ENCODE peak calls at places on chromosomes 11 and 22, in nine cellular contexts. One of them, this sample, is unnamed.

GRCh38 chr11:64923944-64924909 is at the start of gene PPP2R5B:
- DNase-seq in suprapubic skin: peak; percentile 95
- DNase-seq in endothelial cell of umbilical vein: peak; percentile 91
- DNase-seq in IMR-90: peak; percentile 94
- DNase-seq in body of pancreas: peak; percentile 97
- DNase-seq in tibial nerve: peak; percentile 88
- DNase-seq in A549: peak; percentile 99
- DNase-seq in testis: peak; percentile 96
- DNase-seq in ovary: peak; percentile 93
- DNase-seq in this sample: peak; percentile 95

GRCh38 chr22:30045901-30046715 is 34.2 kb upstream of the HORMAD2 start:
- DNase-seq in body of pancreas: no peak
- DNase-seq in testis: no peak
- DNase-seq in A549: no peak
- DNase-seq in ovary: no peak
- DNase-seq in endothelial cell of umbilical vein: no peak
- DNase-seq in IMR-90: no peak
- DNase-seq in suprapubic skin: no peak
- DNase-seq in tibial nerve: no peak
- DNase-seq in this sample: no peak

GRCh38 chr11:10305262-10305963 is 540 bp downstream of the ADM start:
- DNase-seq in A549: no peak
- DNase-seq in IMR-90: peak; percentile 9
- DNase-seq in body of pancreas: peak; percentile 49
- DNase-seq in ovary: peak; percentile 64
- DNase-seq in endothelial cell of umbilical vein: no peak
- DNase-seq in suprapubic skin: no peak
- DNase-seq in testis: no peak
- DNase-seq in tibial nerve: no peak
- DNase-seq in this sample: no peak

GRCh38 chr22:44211946-44212930 is 31.5 kb downstream of the PARVG start:
- DNase-seq in tibial nerve: no peak
- DNase-seq in endothelial cell of umbilical vein: no peak
- DNase-seq in suprapubic skin: no peak
- DNase-seq in body of pancreas: no peak
- DNase-seq in testis: no peak
- DNase-seq in IMR-90: peak; percentile 11
- DNase-seq in A549: no peak
- DNase-seq in ovary: no peak
- DNase-seq in this sample: peak; percentile 37

GRCh38 chr11:62806611-62807121 is 1.4 kb upstream of the NXF1 start:
- DNase-seq in testis: no peak
- DNase-seq in A549: no peak
- DNase-seq in tibial nerve: no peak
- DNase-seq in endothelial cell of umbilical vein: no peak
- DNase-seq in body of pancreas: peak; percentile 15
- DNase-seq in suprapubic skin: no peak
- DNase-seq in IMR-90: peak; percentile 48
- DNase-seq in ovary: no peak
- DNase-seq in this sample: peak; percentile 69

GRCh38 chr22:20029550-20030225 is 8.8 kb downstream of the TANGO2 start:
- DNase-seq in suprapubic skin: no peak
- DNase-seq in ovary: no peak
- DNase-seq in endothelial cell of umbilical vein: no peak
- DNase-seq in IMR-90: no peak
- DNase-seq in testis: no peak
- DNase-seq in tibial nerve: no peak
- DNase-seq in body of pancreas: no peak
- DNase-seq in A549: no peak
- DNase-seq in this sample: no peak

GRCh38 chr11:503179-503981 is 3.7 kb downstream of the RNH1 start:
- DNase-seq in endothelial cell of umbilical vein: no peak
- DNase-seq in tibial nerve: no peak
- DNase-seq in A549: no peak
- DNase-seq in testis: no peak
- DNase-seq in body of pancreas: no peak
- DNase-seq in suprapubic skin: peak; percentile 90
- DNase-seq in IMR-90: peak; percentile 19
- DNase-seq in ovary: peak; percentile 63
- DNase-seq in this sample: peak; percentile 70

GRCh38 chr11:84413547-84413946 is 1127.4 kb upstream of the CCDC90B start:
- DNase-seq in testis: no peak
- DNase-seq in suprapubic skin: no peak
- DNase-seq in ovary: no peak
- DNase-seq in body of pancreas: no peak
- DNase-seq in IMR-90: no peak
- DNase-seq in endothelial cell of umbilical vein: no peak
- DNase-seq in tibial nerve: no peak
- DNase-seq in A549: no peak
- DNase-seq in this sample: no peak

DNA sequence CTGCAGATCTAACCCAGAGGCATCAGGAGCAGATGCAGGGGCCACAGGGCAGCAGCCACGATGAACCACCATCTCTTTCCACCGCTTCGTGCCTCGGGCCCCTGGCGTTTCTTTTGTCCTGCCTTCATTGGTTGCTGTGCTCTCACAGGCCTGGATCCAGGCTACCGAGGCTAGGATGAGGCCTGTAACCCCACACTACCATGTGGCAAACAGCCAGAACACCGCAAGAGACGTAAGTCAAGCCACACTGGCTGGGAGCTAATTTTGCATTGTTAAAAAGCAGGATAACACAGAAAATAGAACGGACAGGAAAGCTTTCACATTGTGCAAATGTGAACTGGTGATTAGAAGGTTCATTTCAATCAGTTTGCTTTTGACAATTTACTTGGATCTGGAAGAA is 15.7 kb upstream of the ARFGAP3 start:
- DNase-seq in testis: no peak
- DNase-seq in tibial nerve: no peak
- DNase-seq in endothelial cell of umbilical vein: no peak
- DNase-seq in ovary: no peak
- DNase-seq in body of pancreas: no peak
- DNase-seq in A549: no peak
- DNase-seq in IMR-90: no peak
- DNase-seq in suprapubic skin: no peak
- DNase-seq in this sample: no peak
- TF ChIP-seq POLR2A in testis: no peak
- TF ChIP-seq POLR2A in tibial nerve: no peak
- TF ChIP-seq POLR2A in endothelial cell of umbilical vein: no peak
- TF ChIP-seq POLR2A in ovary: no peak
- TF ChIP-seq POLR2A in body of pancreas: no peak
- TF ChIP-seq POLR2A in A549: no peak
- TF ChIP-seq POLR2A in IMR-90: no peak
- TF ChIP-seq POLR2A in suprapubic skin: no peak
- TF ChIP-seq POLR2A in this sample: no peak

GRCh38 chr11:134524876-134525845 is 113.1 kb upstream of the B3GAT1 start:
- DNase-seq in A549: no peak
- DNase-seq in ovary: no peak
- DNase-seq in suprapubic skin: peak; percentile 28
- DNase-seq in body of pancreas: no peak
- DNase-seq in endothelial cell of umbilical vein: no peak
- DNase-seq in testis: no peak
- DNase-seq in tibial nerve: no peak
- DNase-seq in IMR-90: no peak
- DNase-seq in this sample: no peak

GRCh38 chr11:134524201-134524600 is 112.2 kb upstream of the B3GAT1 start:
- DNase-seq in tibial nerve: no peak
- DNase-seq in ovary: no peak
- DNase-seq in body of pancreas: no peak
- DNase-seq in endothelial cell of umbilical vein: no peak
- DNase-seq in A549: no peak
- DNase-seq in IMR-90: no peak
- DNase-seq in testis: no peak
- DNase-seq in suprapubic skin: peak; percentile 26
- DNase-seq in this sample: no peak

GRCh38 chr11:134521001-134521400 is 109.0 kb upstream of the B3GAT1 start:
- DNase-seq in body of pancreas: no peak
- DNase-seq in suprapubic skin: no peak
- DNase-seq in testis: no peak
- DNase-seq in tibial nerve: no peak
- DNase-seq in IMR-90: no peak
- DNase-seq in ovary: no peak
- DNase-seq in A549: no peak
- DNase-seq in endothelial cell of umbilical vein: no peak
- DNase-seq in this sample: no peak

GRCh38 chr11:134521452-134522289 is 109.6 kb upstream of the B3GAT1 start:
- DNase-seq in body of pancreas: no peak
- DNase-seq in suprapubic skin: no peak
- DNase-seq in endothelial cell of umbilical vein: no peak
- DNase-seq in testis: no peak
- DNase-seq in IMR-90: no peak
- DNase-seq in tibial nerve: no peak
- DNase-seq in ovary: no peak
- DNase-seq in A549: no peak
- DNase-seq in this sample: no peak

GRCh38 chr11:134522782-134523570 is 110.9 kb upstream of the B3GAT1 start:
- DNase-seq in testis: no peak
- DNase-seq in IMR-90: no peak
- DNase-seq in A549: no peak
- DNase-seq in tibial nerve: no peak
- DNase-seq in ovary: no peak
- DNase-seq in endothelial cell of umbilical vein: no peak
- DNase-seq in body of pancreas: no peak
- DNase-seq in suprapubic skin: no peak
- DNase-seq in this sample: no peak
- H3K9me3 ChIP-seq in testis: no peaks in the 10 kb centered on the region
- H3K9me3 ChIP-seq in IMR-90: peaks cover 63% of the 10 kb centered on the region
- H3K9me3 ChIP-seq in A549: no peaks in the 10 kb centered on the region
- H3K9me3 ChIP-seq in tibial nerve: no peaks in the 10 kb centered on the region
- H3K9me3 ChIP-seq in ovary: no peaks in the 10 kb centered on the region
- H3K9me3 ChIP-seq in endothelial cell of umbilical vein: no peaks in the 10 kb centered on the region
- H3K9me3 ChIP-seq in body of pancreas: no peaks in the 10 kb centered on the region
- H3K9me3 ChIP-seq in suprapubic skin: no peaks in the 10 kb centered on the region
- H3K9me3 ChIP-seq in this sample: no peaks in the 10 kb centered on the region

GRCh38 chr11:118912742-118913410 is 12.8 kb downstream of the BCL9L start:
- DNase-seq in testis: no peak
- DNase-seq in A549: no peak
- DNase-seq in tibial nerve: no peak
- DNase-seq in IMR-90: peak; percentile 24
- DNase-seq in body of pancreas: no peak
- DNase-seq in endothelial cell of umbilical vein: peak; percentile 58
- DNase-seq in ovary: no peak
- DNase-seq in suprapubic skin: no peak
- DNase-seq in this sample: peak; percentile 62

GRCh38 chr11:118913411-118914125 is 12.2 kb downstream of the BCL9L start:
- DNase-seq in tibial nerve: no peak
- DNase-seq in A549: no peak
- DNase-seq in endothelial cell of umbilical vein: no peak
- DNase-seq in ovary: no peak
- DNase-seq in IMR-90: no peak
- DNase-seq in testis: no peak
- DNase-seq in body of pancreas: no peak
- DNase-seq in suprapubic skin: no peak
- DNase-seq in this sample: no peak

GRCh38 chr11:118910309-118911112 is 15.2 kb downstream of the BCL9L start:
- DNase-seq in tibial nerve: peak; percentile 63
- DNase-seq in suprapubic skin: peak; percentile 83
- DNase-seq in body of pancreas: peak; percentile 72
- DNase-seq in ovary: peak; percentile 87
- DNase-seq in A549: no peak
- DNase-seq in testis: peak; percentile 72
- DNase-seq in IMR-90: peak; percentile 92
- DNase-seq in endothelial cell of umbilical vein: peak; percentile 44
- DNase-seq in this sample: peak; percentile 94

GRCh38 chr11:118911113-118911879 is 14.4 kb downstream of the BCL9L start:
- DNase-seq in tibial nerve: no peak
- DNase-seq in ovary: no peak
- DNase-seq in endothelial cell of umbilical vein: no peak
- DNase-seq in body of pancreas: peak; percentile 52
- DNase-seq in IMR-90: peak; percentile 52
- DNase-seq in A549: no peak
- DNase-seq in suprapubic skin: peak; percentile 78
- DNase-seq in testis: no peak
- DNase-seq in this sample: peak; percentile 55

DNA sequence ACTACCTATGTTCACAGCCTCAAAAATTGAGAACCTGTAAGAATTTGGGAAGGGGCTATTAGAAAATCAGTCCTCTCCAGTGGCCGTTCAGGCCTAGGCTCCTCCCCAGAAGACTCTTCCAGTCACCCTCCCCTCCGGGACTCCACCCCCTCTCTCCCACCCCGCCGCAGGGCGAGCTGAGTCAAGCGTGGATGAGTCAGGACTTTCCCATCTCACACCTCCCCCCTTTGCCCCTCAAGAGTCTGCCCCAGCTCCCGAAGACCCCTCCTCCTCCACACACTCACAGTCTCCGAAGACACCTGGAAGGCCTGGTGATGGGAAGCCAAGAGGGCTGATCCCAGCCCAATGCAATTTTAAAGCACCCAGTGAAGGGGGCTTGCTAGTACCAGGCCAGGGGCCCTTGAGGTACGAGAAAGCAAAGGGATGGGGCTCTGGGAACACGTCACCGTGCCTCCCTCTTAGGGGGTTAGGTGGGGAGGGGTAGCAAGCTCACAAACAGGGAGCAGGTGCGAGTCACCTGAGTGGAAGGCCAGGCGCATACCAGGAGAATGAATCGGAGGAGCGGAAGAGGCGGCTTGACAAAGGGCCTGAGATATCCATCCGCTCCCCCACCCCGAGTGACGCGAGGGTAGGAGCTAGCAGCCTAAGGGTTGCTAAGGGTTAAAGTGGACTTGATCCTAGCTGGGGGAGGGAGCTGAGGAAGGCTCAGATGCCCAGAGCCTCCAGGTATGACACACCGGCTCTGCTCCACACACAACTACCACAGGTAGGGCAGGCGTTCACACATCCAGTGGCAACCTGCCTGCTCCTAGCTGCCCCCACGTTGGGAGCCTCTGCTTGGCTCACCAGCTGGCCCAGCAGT is 13.6 kb downstream of the BCL9L start:
- DNase-seq in testis: peak; percentile 83
- DNase-seq in A549: no peak
- DNase-seq in body of pancreas: peak; percentile 61
- DNase-seq in endothelial cell of umbilical vein: peak; percentile 90
- DNase-seq in suprapubic skin: peak; percentile 95
- DNase-seq in ovary: peak; percentile 88
- DNase-seq in tibial nerve: peak; percentile 69
- DNase-seq in IMR-90: peak; percentile 93
- DNase-seq in this sample: peak; percentile 94
- TF ChIP-seq POLR2A in testis: no peak
- TF ChIP-seq POLR2A in A549: no peak
- TF ChIP-seq POLR2A in body of pancreas: peak; percentile 29
- TF ChIP-seq POLR2A in endothelial cell of umbilical vein: no peak
- TF ChIP-seq POLR2A in suprapubic skin: no peak
- TF ChIP-seq POLR2A in ovary: peak; percentile 48
- TF ChIP-seq POLR2A in tibial nerve: peak; percentile 11
- TF ChIP-seq POLR2A in IMR-90: no peak
- TF ChIP-seq POLR2A in this sample: peak; percentile 38

GRCh38 chr11:14342906-14343305 is 16.1 kb downstream of the RRAS2 start:
- DNase-seq in ovary: no peak
- DNase-seq in testis: no peak
- DNase-seq in suprapubic skin: no peak
- DNase-seq in IMR-90: peak; percentile 82
- DNase-seq in endothelial cell of umbilical vein: no peak
- DNase-seq in A549: no peak
- DNase-seq in tibial nerve: no peak
- DNase-seq in body of pancreas: no peak
- DNase-seq in this sample: no peak

GRCh38 chr11:14347991-14348390 is 11.0 kb downstream of the RRAS2 start:
- DNase-seq in suprapubic skin: no peak
- DNase-seq in testis: no peak
- DNase-seq in tibial nerve: no peak
- DNase-seq in ovary: no peak
- DNase-seq in body of pancreas: no peak
- DNase-seq in IMR-90: no peak
- DNase-seq in A549: no peak
- DNase-seq in endothelial cell of umbilical vein: no peak
- DNase-seq in this sample: no peak

GRCh38 chr11:14347494-14347893 is 11.5 kb downstream of the RRAS2 start:
- DNase-seq in endothelial cell of umbilical vein: no peak
- DNase-seq in A549: no peak
- DNase-seq in suprapubic skin: no peak
- DNase-seq in tibial nerve: no peak
- DNase-seq in body of pancreas: no peak
- DNase-seq in testis: no peak
- DNase-seq in IMR-90: no peak
- DNase-seq in ovary: no peak
- DNase-seq in this sample: no peak

GRCh38 chr11:14346303-14346702 is 12.7 kb downstream of the RRAS2 start:
- DNase-seq in endothelial cell of umbilical vein: no peak
- DNase-seq in body of pancreas: no peak
- DNase-seq in testis: no peak
- DNase-seq in tibial nerve: no peak
- DNase-seq in ovary: no peak
- DNase-seq in suprapubic skin: no peak
- DNase-seq in IMR-90: no peak
- DNase-seq in A549: no peak
- DNase-seq in this sample: no peak

DNA sequence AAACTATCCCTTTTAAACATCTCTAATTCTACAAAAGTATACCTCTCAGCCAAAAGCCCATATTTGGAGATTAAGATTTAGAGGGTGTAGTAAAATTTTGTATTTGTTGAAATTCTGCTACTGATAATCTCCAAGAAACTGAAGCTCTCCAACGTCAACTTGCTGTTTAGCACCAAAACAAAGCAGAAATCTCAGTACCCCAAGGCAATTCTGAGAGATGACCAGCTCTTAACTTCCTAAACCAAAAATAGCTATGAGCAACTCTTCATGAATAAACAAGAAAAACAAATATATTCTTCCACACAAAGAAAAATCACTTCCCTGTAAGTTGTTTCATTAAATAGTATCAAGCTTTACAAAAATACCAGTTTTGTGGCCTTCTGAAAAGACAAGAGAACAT is 13.3 kb downstream of the RRAS2 start:
- DNase-seq in body of pancreas: no peak
- DNase-seq in tibial nerve: no peak
- DNase-seq in endothelial cell of umbilical vein: no peak
- DNase-seq in testis: no peak
- DNase-seq in A549: no peak
- DNase-seq in IMR-90: peak; percentile 23
- DNase-seq in suprapubic skin: no peak
- DNase-seq in ovary: no peak
- DNase-seq in this sample: no peak
- H3K9me3 ChIP-seq in body of pancreas: no peaks in the 10 kb centered on the region
- H3K9me3 ChIP-seq in tibial nerve: no peaks in the 10 kb centered on the region
- H3K9me3 ChIP-seq in endothelial cell of umbilical vein: no peaks in the 10 kb centered on the region
- H3K9me3 ChIP-seq in testis: no peaks in the 10 kb centered on the region
- H3K9me3 ChIP-seq in A549: peaks cover 12% of the 10 kb centered on the region
- H3K9me3 ChIP-seq in IMR-90: no peaks in the 10 kb centered on the region
- H3K9me3 ChIP-seq in suprapubic skin: no peaks in the 10 kb centered on the region
- H3K9me3 ChIP-seq in ovary: no peaks in the 10 kb centered on the region
- H3K9me3 ChIP-seq in this sample: no peaks in the 10 kb centered on the region

This sample was measured in adrenal gland.